ENCODE peak calls at places on chromosomes 16 and 17, in nine cellular contexts. O is thoracic aorta, V is BJ, S is ovary, Z is hepatocyte, G is stomach, P is body of pancreas, I is GM23338, R is epithelial cell of proximal tubule. K is an unnamed sample.

GRCh38 chr17:2362016-2362415 is 24.7 kb downstream of the SGSM2 start:
- DNase-seq in O (no peak), V (no peak), S (no peak), Z (no peak), G (no peak), P (no peak), I (no peak), R (no peak), K (no peak)

GRCh38 chr17:74249966-74250365 is 24.1 kb upstream of the DNAI2 start:
- DNase-seq in O (no peak), V (no peak), S (no peak), Z (no peak), G (no peak), P (no peak), I (no peak), R (no peak), K (no peak)

GRCh38 chr16:23947838-23948237 is 112.1 kb downstream of the PRKCB start:
- DNase-seq in O (no peak), V (no peak), S (no peak), Z (no peak), G (no peak), P (no peak), I (no peak), R (no peak), K (no peak)

GRCh38 chr17:4648741-4649140 is 7.3 kb upstream of the ALOX15 start:
- DNase-seq in O (no peak), V (no peak), S (no peak), Z (peak; percentile 57), G (no peak), P (no peak), I (no peak), R (no peak), K (no peak)

GRCh38 chr17:48611213-48611612 is 396 bp upstream of the HOXB7 start:
- DNase-seq in O (no peak), V (no peak), S (no peak), Z (no peak), G (no peak), P (no peak), I (no peak), R (no peak), K (no peak)

GRCh38 chr16:80092686-80093085 is 448.1 kb upstream of the DYNLRB2 start:
- DNase-seq in O (no peak), V (no peak), S (no peak), Z (no peak), G (no peak), P (no peak), I (no peak), R (no peak), K (no peak)

GRCh38 chr17:62692721-62693431 is 65.4 kb downstream of the MRC2 start:
- DNase-seq in O (no peak), V (no peak), S (no peak), Z (no peak), G (no peak), P (no peak), I (peak; percentile 89), R (no peak), K (no peak)

GRCh38 chr16:83206426-83206825 is 579.7 kb downstream of the CDH13 start:
- DNase-seq in O (no peak), V (no peak), S (no peak), Z (no peak), G (no peak), P (no peak), I (no peak), R (no peak), K (peak; percentile 11)

GRCh38 chr17:9676742-9677387 is 31.5 kb downstream of the USP43 start:
- DNase-seq in O (no peak), V (no peak), S (no peak), Z (no peak), G (no peak), P (no peak), I (no peak), R (peak; percentile 92), K (peak; percentile 57)

GRCh38 chr17:80774643-80775281 is 216.9 kb upstream of the CHMP6 start:
- DNase-seq in O (no peak), V (no peak), S (no peak), Z (no peak), G (no peak), P (no peak), I (no peak), R (no peak), K (no peak)

GRCh38 chr16:56463153-56463552 is 11.8 kb downstream of the OGFOD1 start:
- DNase-seq in O (no peak), V (no peak), S (no peak), Z (no peak), G (no peak), P (no peak), I (no peak), R (no peak), K (no peak)

GRCh38 chr17:882827-883585 is 96.6 kb downstream of the NXN start:
- DNase-seq in O (no peak), V (no peak), S (peak; percentile 76), Z (peak; percentile 67), G (peak; percentile 78), P (peak; percentile 94), I (peak; percentile 53), R (no peak), K (no peak)

GRCh38 chr16:13770436-13770835 is 149.5 kb upstream of the ERCC4 start:
- DNase-seq in O (no peak), V (no peak), S (no peak), Z (no peak), G (no peak), P (no peak), I (no peak), R (no peak), K (no peak)

GRCh38 chr17:6257339-6257738 is 177.6 kb downstream of the AIPL1 start:
- DNase-seq in O (no peak), V (no peak), S (no peak), Z (no peak), G (no peak), P (no peak), I (peak; percentile 64), R (peak; percentile 71), K (peak; percentile 57)

GRCh38 chr17:77375917-77376651 is 235.3 kb downstream of the SEC14L1 start:
- DNase-seq in O (no peak), V (no peak), S (peak; percentile 60), Z (peak; percentile 55), G (peak; percentile 45), P (no peak), I (no peak), R (no peak), K (no peak)

DNA sequence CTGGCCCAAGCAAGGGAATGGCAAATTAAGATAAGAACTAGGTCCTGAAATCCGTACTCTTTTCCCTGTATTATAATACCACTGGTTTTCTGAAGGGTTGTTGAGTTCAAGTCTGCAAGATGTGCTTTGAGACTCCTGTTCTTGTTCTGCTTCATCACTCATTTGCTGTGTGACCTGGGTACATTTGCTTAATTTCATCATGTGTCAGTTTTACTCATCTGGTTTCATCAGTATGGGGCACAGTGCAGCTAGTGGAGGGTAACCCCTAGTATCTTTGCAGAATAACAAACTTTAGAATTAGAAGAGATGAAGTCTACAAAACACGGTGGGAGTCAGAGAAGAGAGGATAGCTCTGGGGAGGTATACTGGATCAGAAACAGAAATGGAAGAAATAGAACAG is 21.9 kb upstream of the EFCAB13 start:
- DNase-seq in O (no peak), V (no peak), S (no peak), Z (no peak), G (no peak), P (no peak), I (no peak), R (no peak), K (no peak)
- H3K4me3 ChIP-seq in O (no peak overlapping the region), V (no peak overlapping the region), S (no peak overlapping the region), Z (no peak overlapping the region), G (no peak overlapping the region), P (no peak overlapping the region), I (no peak overlapping the region), R (no peak overlapping the region), K (no peak overlapping the region)

DNA sequence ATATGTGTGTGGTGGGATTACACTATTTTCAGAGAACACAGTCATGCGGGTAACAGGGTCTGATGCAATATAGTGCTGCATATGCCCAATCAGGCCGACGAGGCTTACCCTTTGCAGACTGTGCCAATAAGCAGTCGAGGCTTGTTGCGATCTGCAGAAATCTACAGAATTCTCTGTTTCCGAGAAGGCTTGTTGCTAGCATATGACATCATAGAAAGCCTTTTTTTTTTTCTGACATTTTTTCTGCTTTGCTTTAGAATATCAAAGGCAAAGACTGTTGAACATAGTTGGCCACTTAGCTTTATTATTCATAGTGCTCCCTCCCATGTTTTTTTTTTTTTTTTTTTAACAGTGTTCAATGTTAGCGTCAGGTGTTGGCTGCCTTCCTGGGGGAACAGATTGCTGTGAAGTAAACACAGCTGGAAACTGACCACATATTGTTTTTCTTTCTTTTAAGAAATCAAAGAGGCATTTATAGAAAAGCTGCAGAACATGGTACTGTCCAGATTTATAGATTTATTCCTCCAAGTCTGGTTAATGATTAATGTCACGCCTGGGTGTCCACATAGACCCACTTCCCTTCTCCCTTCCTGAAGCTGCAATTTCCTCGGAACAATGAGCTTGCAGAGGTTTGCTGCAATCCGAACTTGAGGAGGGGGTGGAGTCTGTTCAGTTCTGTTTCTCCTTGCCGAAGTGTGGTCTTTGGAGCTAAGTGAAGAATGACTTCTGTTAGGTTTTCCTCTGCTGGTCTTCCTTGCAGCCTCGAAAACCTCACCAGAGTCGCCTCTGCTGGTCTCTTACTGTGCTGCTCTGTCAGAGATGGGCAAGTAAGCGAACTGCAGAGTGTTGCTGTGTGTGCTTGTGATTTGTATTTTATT is 87.3 kb downstream of the MAP2K6 start:
- DNase-seq in O (no peak), V (peak; percentile 29), S (peak; percentile 63), Z (peak; percentile 64), G (peak; percentile 49), P (peak; percentile 68), I (peak; percentile 63), R (peak; percentile 47), K (peak; percentile 96)
- H3K4me3 ChIP-seq in O (peak overlapping the region; percentile 36), V (peak overlapping the region; percentile 12), S (peak overlapping the region; percentile 12), Z (peak overlapping the region; percentile 22), G (peak overlapping the region; percentile 32), P (no peak overlapping the region), I (peak overlapping the region; percentile 22), R (peak overlapping the region; percentile 51), K (peak overlapping the region; percentile 28)

GRCh38 chr16:67667817-67668494 is 1.3 kb downstream of the C16orf86 start:
- DNase-seq in O (peak; percentile 54), V (peak; percentile 59), S (peak; percentile 81), Z (peak; percentile 93), G (peak; percentile 88), P (peak; percentile 95), I (peak; percentile 96), R (peak; percentile 52), K (peak; percentile 77)
- H3K4me3 ChIP-seq in O (peak overlapping the region; percentile 92), V (no peak overlapping the region), S (peak overlapping the region; percentile 66), Z (no peak overlapping the region), G (peak overlapping the region; percentile 84), P (no peak overlapping the region), I (peak overlapping the region; percentile 90), R (peak overlapping the region; percentile 79), K (peak overlapping the region; percentile 64)

DNA sequence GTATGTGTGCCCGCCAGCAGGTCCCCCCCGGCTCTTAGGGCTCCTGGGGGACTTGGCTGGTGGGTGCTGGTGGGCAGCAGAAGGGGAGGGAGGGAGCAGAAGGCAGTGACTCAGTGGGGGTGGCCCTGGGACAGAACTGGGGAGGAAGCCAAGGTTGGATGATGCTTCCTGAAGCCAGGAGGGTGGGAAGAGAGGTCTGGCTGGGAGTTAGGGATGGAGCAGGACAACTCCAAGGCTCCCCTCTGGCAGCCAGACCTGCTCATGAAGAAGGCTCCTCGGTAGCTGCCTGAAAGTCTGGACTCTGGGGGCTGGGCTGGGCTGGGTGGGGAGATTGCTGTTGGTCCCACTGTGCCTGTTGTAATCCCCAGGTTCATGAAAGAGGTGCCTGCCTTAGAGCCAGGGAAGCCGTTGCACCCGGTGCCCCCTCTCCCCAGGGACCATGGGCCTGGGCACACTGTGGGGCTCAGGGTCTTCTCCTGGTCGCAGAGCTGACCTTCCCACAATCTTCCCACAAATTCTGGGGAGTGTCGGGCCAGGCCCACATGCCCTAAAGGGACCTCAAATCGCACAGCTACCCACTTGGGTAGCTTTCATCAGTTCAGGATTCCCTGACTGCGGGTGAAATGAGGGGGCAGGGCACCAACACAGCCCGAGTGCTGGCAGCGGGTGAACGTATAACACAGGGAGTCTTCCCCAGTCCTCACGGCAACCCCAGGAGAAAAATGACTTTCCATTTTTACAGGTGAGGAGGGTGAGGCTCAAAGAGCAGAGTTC is 1.1 kb upstream of the PLEKHG4 start:
- DNase-seq in O (no peak), V (peak; percentile 45), S (no peak), Z (peak; percentile 42), G (no peak), P (peak; percentile 36), I (peak; percentile 80), R (no peak), K (peak; percentile 61)
- H3K4me3 ChIP-seq in O (peak overlapping the region; percentile 71), V (peak overlapping the region; percentile 53), S (peak overlapping the region; percentile 54), Z (no peak overlapping the region), G (peak overlapping the region; percentile 75), P (no peak overlapping the region), I (peak overlapping the region; percentile 60), R (peak overlapping the region; percentile 70), K (peak overlapping the region; percentile 44)

K was measured in astrocyte of the cerebellum.